ENCODE peak calls at places on chromosomes 11 and 22, in four cellular contexts. P is HepG2, J is A549, T is IMR-90. B is an unnamed sample.

GRCh38 chr11:110095554-110095953 is 2.4 kb downstream of the ZC3H12C start:
- DNase-seq in J (no peak), T (no peak), P (no peak), B (no peak)

GRCh38 chr11:81005595-81005994 is 1564.8 kb upstream of the TENM4 start:
- DNase-seq in T (peak), P (no peak), J (peak), B (no peak)

GRCh38 chr11:82792822-82793569 is 59.3 kb upstream of the FAM181B start:
- DNase-seq in P (no peak), T (no peak), J (no peak), B (peak)

GRCh38 chr11:65611028-65611757 is 2.8 kb downstream of the MAP3K11 start:
- DNase-seq in T (no peak), J (no peak), P (no peak), B (no peak)

GRCh38 chr11:111570796-111571195 is 30.3 kb downstream of the LAYN start:
- DNase-seq in J (no peak), T (no peak), P (no peak), B (no peak)

GRCh38 chr11:13595166-13595565 is 73.3 kb upstream of the FAR1 start:
- DNase-seq in P (no peak), J (no peak), T (peak), B (no peak)

GRCh38 chr22:34885852-34886251 is 180.1 kb upstream of the ISX start:
- DNase-seq in P (no peak), J (no peak), T (no peak), B (no peak)

GRCh38 chr11:105244157-105244820 is 104.7 kb upstream of the CARD18 start:
- DNase-seq in T (peak), P (no peak), J (peak), B (no peak)

GRCh38 chr11:71252782-71253730 is 679 bp upstream of the SHANK2 start:
- DNase-seq in T (peak), P (peak), J (peak), B (no peak)

GRCh38 chr22:36528336-36528735 is 630 bp downstream of the EIF3D start:
- DNase-seq in P (no peak), J (no peak), T (no peak), B (peak)

GRCh38 chr11:1251236-1251770 is 28.4 kb downstream of the MUC5B start:
- DNase-seq in T (no peak), P (no peak), J (no peak), B (no peak)

GRCh38 chr11:107801641-107802040 is 56.9 kb downstream of the SLC35F2 start:
- DNase-seq in J (no peak), P (no peak), T (no peak), B (no peak)

GRCh38 chr11:75603791-75604736 is 42.0 kb downstream of the SERPINH1 start:
- DNase-seq in J (no peak), P (no peak), T (peak), B (no peak)

GRCh38 chr22:47370448-47371262 is 608.2 kb downstream of the TBC1D22A start:
- DNase-seq in T (no peak), P (no peak), J (no peak), B (no peak)

GRCh38 chr11:70159612-70160570 is 43.2 kb upstream of the FADD start:
- DNase-seq in J (peak), P (no peak), T (peak), B (no peak)

GRCh38 chr11:67492069-67492727 is 9.4 kb downstream of the AIP start:
- DNase-seq in P (no peak), J (no peak), T (no peak), B (no peak)

GRCh38 chr11:134037093-134037908 is 31.6 kb upstream of the JAM3 start:
- DNase-seq in P (no peak), J (no peak), T (peak), B (peak)

GRCh38 chr11:68338041-68338800 is 25.8 kb downstream of the LRP5 start:
- DNase-seq in T (peak), J (no peak), P (no peak), B (no peak)

GRCh38 chr22:36077261-36077660 is 48.6 kb upstream of the RBFOX2 start:
- DNase-seq in J (no peak), T (peak), P (no peak), B (no peak)

GRCh38 chr11:127625402-127625801 is 624.8 kb upstream of the KIRREL3 start:
- DNase-seq in J (no peak), T (no peak), P (no peak), B (no peak)

GRCh38 chr11:122758974-122759373 is 79.3 kb upstream of the CRTAM start:
- DNase-seq in T (peak), P (no peak), J (no peak), B (no peak)

GRCh38 chr22:36352775-36353507 is 34.8 kb downstream of the MYH9 start:
- DNase-seq in J (no peak), P (peak), T (peak), B (no peak)

GRCh38 chr22:49392247-49392646 is 435.4 kb downstream of the BRD1 start:
- DNase-seq in J (no peak), P (no peak), T (no peak), B (no peak)

GRCh38 chr11:3105791-3106735 is 48.8 kb upstream of the CARS1 start:
- DNase-seq in J (no peak), T (no peak), P (no peak), B (no peak)

GRCh38 chr22:48882636-48883200 is 945.0 kb downstream of the BRD1 start:
- DNase-seq in P (no peak), T (no peak), J (no peak), B (no peak)

GRCh38 chr11:66718320-66718971 is 10.6 kb downstream of the SPTBN2 start:
- DNase-seq in P (peak), T (no peak), J (no peak), B (no peak)

GRCh38 chr11:37322333-37323194 is 724.5 kb upstream of the RAG2 start:
- DNase-seq in P (no peak), T (no peak), J (no peak), B (no peak)

GRCh38 chr11:7544021-7544420 is 30.2 kb downstream of the PPFIBP2 start:
- DNase-seq in J (no peak), T (no peak), P (no peak), B (no peak)

GRCh38 chr22:40665312-40665711 is 14.0 kb upstream of the MCHR1 start:
- DNase-seq in T (peak), P (no peak), J (no peak), B (no peak)

GRCh38 chr11:46898396-46899095 is 19.8 kb downstream of the LRP4 start:
- DNase-seq in T (no peak), P (no peak), J (no peak), B (no peak)

GRCh38 chr11:46894961-46895360 is 23.4 kb downstream of the LRP4 start:
- DNase-seq in J (no peak), P (no peak), T (no peak), B (no peak)

GRCh38 chr11:46894506-46894905 is 23.8 kb downstream of the LRP4 start:
- DNase-seq in J (no peak), P (no peak), T (no peak), B (no peak)

GRCh38 chr11:46895821-46896220 is 22.5 kb downstream of the LRP4 start:
- DNase-seq in P (no peak), T (no peak), J (no peak), B (no peak)

GRCh38 chr11:46896719-46897406 is 21.5 kb downstream of the LRP4 start:
- DNase-seq in T (peak), P (peak), J (peak), B (no peak)
- TF ChIP-seq MAZ in T (no peak), P (no peak), J (no peak), B (no peak)

DNA sequence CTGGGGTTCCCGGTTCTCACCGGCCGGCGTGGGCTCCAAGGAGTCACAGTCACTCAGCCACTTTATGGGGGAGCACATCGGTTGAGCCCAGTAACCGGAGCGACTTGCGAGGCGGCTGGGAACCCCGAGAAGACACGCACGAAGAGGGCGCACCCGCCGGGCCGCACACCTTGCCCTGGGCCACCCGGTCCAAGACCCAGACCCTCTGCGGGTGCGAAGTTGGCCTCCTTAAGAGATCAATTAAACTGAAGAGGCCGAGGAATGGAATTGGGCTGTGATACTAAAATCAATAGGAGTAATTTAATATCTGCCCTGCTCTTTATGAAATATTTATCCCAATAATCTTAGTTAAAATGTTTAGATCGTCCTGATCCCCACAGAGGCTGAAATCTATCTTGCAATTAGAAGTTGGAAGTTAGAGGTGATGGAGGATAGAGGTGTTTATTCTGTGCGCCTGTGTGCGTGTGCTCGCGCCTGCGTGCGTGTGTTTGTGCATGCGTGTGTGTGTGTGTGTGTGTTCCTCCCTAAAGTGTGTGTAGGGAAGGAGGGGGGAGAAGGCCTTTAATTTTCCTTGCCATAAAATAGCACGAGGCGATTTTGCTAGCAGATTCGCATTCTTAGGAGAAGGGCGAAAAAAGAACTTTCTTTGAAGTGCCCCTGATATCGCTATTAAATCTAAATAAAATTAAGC is 978 bp upstream of the MN1 start:
- DNase-seq in T (no peak), P (no peak), J (no peak), B (no peak)
- TF ChIP-seq MAZ in T (no peak), P (no peak), J (no peak), B (no peak)

DNA sequence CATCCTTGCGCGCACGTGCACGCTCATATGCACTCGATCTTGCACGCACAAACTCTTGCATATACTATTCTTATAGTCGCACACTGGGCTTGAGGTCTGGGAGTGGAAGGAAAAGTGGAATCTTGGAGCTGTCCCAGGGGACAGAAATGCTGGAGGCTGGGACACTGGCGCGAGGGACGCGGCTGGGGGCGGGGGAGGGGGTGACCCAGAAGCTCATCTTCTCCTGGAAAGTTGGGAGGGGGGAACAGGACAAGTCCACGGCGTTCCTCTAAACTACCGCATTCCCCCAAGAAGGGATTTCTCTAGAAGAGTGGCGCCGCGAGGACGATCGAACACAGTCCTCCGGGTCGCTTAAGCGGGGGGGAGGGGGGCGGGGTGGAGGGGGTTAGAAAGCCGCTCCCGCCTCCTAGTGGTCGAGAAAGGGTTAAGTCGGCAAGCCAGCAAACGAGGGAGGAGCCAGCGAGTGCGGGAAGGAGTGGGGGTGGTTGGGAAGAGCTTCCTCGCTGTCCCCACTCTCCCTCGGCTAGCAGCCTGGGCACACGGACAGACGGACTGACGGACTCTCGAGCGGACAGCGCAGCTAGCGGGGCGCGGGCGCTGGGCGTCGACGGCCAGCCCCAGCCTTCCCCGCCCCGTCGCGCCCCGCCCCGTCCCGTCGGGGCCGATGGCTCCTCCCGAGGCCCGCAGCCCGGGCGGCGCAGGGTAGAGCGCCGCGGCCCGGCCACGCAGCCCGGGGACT is at the start of gene RTN4RL2:
- DNase-seq in T (peak), J (peak), P (peak), B (peak)
- TF ChIP-seq MAZ in T (no peak), J (no peak), P (no peak), B (peak)

DNA sequence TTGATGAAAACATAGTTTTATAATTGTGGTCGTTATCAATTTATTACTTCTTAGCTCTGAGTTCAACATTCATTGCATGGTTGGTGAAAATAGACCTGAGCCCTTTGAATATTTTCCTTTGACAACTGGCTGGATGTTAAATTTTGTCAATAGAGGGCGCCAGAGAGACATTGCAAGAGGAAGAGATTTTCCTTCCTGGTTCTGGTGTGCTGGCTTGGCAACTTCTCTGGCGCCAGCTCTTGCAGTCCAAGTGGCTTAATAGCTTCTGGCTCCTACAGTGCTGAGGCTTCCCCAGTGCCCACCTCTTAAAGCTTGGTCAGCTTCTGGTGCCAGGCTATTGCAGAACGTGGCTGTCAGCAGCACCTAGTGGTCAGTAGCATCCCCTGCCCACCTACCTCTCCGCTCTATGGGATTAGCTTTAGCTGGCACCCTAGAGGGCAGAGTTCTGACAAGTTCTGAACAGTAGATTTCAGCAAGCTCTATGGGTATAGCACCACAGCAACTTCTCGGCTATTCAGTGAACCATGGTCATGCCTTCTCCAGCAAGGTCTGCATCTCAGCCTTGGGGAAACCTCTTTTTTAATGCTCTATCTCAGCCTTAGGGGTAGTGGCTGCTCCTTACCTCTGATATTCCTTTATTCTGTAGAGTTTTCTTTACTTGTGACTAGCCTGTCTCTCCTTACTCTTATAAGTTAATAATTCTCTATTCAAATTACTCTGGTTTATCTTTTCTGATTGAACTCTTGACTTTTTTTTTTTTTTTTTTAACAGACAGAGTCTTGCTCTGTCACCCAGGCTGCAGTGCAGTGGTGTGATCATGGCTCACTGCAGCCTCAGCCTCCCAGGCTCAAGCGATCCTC is 59.4 kb downstream of the ACER3 start:
- DNase-seq in J (peak), P (peak), T (peak), B (peak)
- TF ChIP-seq MAZ in J (no peak), P (no peak), T (no peak), B (no peak)

GRCh38 chr11:62552931-62553838 is 6.6 kb upstream of the AHNAK start:
- DNase-seq in T (peak), P (no peak), J (peak), B (peak)
- TF ChIP-seq MAZ in T (peak), P (no peak), J (peak), B (peak)

GRCh38 chr11:34425863-34426262 is 12.9 kb upstream of the CAT start:
- DNase-seq in P (no peak), T (no peak), J (no peak), B (no peak)
- TF ChIP-seq MAZ in P (no peak), T (no peak), J (no peak), B (no peak)

GRCh38 chr11:102626686-102627085 is 1.6 kb upstream of the MMP20 start:
- DNase-seq in P (no peak), J (no peak), T (peak), B (no peak)
- TF ChIP-seq MAZ in P (no peak), J (no peak), T (no peak), B (no peak)